ENCODE peak calls at places on chromosomes 4 and X, in nine cellular contexts. D is pancreas, T is SK-N-SH, X is ovary, L is RWPE2, H is PC-3, M is cardiac muscle cell, B is stomach, E is lower lobe of right lung. Z is an unnamed sample. For H3K4me1, the result is how much of the 10 kb centered on the place peaks cover.

GRCh38 chrX:44234541-44234940 is 108.9 kb downstream of the EFHC2 start:
- DNase-seq in D (no peak), E (no peak), B (no peak), T (no peak), M (no peak), H (no peak), X (no peak), L (no peak), Z (no peak)

GRCh38 chr4:125268065-125268755 is 46.5 kb upstream of the FAT4 start:
- DNase-seq in M (no peak), D (no peak), E (no peak), H (no peak), T (no peak), L (no peak), B (no peak), X (no peak), Z (no peak)

GRCh38 chr4:178752954-178753525 is 1310.8 kb upstream of the AGA start:
- DNase-seq in D (no peak), E (no peak), M (no peak), B (no peak), X (no peak), T (no peak), L (no peak), H (no peak), Z (no peak)

GRCh38 chr4:2742081-2742822 is 13.9 kb downstream of the TNIP2 start:
- DNase-seq in H (no peak), D (peak), T (no peak), L (no peak), B (no peak), X (no peak), M (no peak), E (peak), Z (peak)

GRCh38 chrX:42992199-42992943 is 214.4 kb upstream of the PPP1R2C start:
- DNase-seq in D (no peak), E (no peak), B (no peak), H (peak), M (no peak), T (no peak), L (no peak), X (no peak), Z (no peak)

GRCh38 chr4:23333946-23334878 is 555.6 kb downstream of the PPARGC1A start:
- DNase-seq in B (no peak), D (no peak), M (peak), H (peak), X (no peak), L (no peak), E (no peak), T (no peak), Z (no peak)

GRCh38 chr4:100790838-100791615 is 273.2 kb upstream of the EMCN start:
- DNase-seq in M (no peak), L (no peak), H (no peak), E (no peak), D (no peak), X (no peak), B (no peak), T (no peak), Z (no peak)

GRCh38 chr4:24885342-24885741 is 27.5 kb downstream of the CCDC149 start:
- DNase-seq in B (no peak), T (no peak), H (no peak), L (no peak), D (no peak), M (peak), X (no peak), E (no peak), Z (no peak)

GRCh38 chr4:140099993-140100392 is 54.0 kb downstream of the MAML3 start:
- DNase-seq in M (no peak), T (peak), L (no peak), D (no peak), H (peak), X (no peak), E (peak), B (no peak), Z (peak)

GRCh38 chr4:82559735-82560120 is 2.1 kb downstream of the TMEM150C start:
- DNase-seq in B (no peak), M (no peak), X (no peak), L (no peak), D (no peak), T (no peak), H (no peak), E (no peak), Z (no peak)

GRCh38 chrX:108699368-108699767 is 37.0 kb downstream of the IRS4 start:
- DNase-seq in T (peak), E (no peak), M (peak), L (no peak), D (no peak), H (peak), B (no peak), X (no peak), Z (no peak)

GRCh38 chr4:154506253-154506652 is 14.7 kb upstream of the DCHS2 start:
- DNase-seq in T (peak), H (peak), E (no peak), L (no peak), M (peak), B (no peak), D (no peak), X (no peak), Z (no peak)

GRCh38 chrX:110146521-110146920 is 143.6 kb downstream of the TMEM164 start:
- DNase-seq in E (no peak), L (no peak), M (peak), X (peak), D (no peak), T (peak), H (peak), B (no peak), Z (no peak)

GRCh38 chr4:84482564-84483563 is 16.2 kb downstream of the NKX6-1 start:
- DNase-seq in M (peak), L (no peak), B (no peak), H (no peak), T (peak), E (peak), D (peak), X (no peak), Z (peak)

GRCh38 chr4:36414248-36414647 is 132.8 kb downstream of the DTHD1 start:
- DNase-seq in T (no peak), E (no peak), M (no peak), D (no peak), B (no peak), H (peak), X (no peak), L (no peak), Z (no peak)

GRCh38 chrX:145817299-145817665 is 347 bp upstream of the SLITRK2 start:
- DNase-seq in H (no peak), L (no peak), T (no peak), E (no peak), B (no peak), D (peak), M (peak), X (no peak), Z (no peak)

GRCh38 chrX:154715825-154716224 is 35.1 kb downstream of the GAB3 start:
- DNase-seq in X (no peak), B (no peak), M (no peak), H (peak), D (no peak), T (no peak), L (no peak), E (no peak), Z (no peak)
- TF ChIP-seq CTCF in X (no peak), B (no peak), M (no peak), H (peak), D (no peak), T (no peak), L (no peak), E (no peak), Z (no peak)

DNA sequence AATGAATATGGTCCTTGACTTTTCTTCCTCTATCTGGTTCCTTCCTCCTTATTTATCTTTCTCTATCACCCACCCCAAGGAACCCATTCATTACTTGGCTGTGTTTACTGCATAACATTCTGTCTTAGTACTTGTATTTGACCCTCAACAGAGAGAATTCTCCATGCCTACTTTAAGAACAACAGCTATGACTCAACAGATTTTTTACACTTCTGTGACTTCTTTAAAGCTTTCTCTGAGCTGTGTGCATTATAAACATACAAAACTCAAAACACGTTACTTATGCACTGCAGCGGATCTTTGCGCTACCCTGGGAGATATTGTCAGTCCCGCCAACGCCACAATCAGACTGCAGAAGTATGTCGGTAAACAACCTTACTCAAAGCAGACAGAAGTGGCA is 35.2 kb downstream of the PRKX start:
- DNase-seq in E (no peak), T (no peak), B (no peak), X (no peak), M (no peak), L (no peak), H (no peak), D (no peak), Z (no peak)
- H3K4me1 ChIP-seq in E (under half), T (under half), B (under half), X (under half), M (under half), L (under half), H (under half), D (under half), Z (under half)

GRCh38 chrX:25742334-25742733 is 395.8 kb upstream of the MAGEB18 start:
- DNase-seq in T (no peak), H (no peak), D (no peak), L (no peak), M (no peak), E (no peak), B (no peak), X (no peak), Z (no peak)
- TF ChIP-seq CTCF in T (no peak), H (no peak), D (no peak), L (no peak), M (no peak), E (no peak), B (no peak), X (no peak), Z (no peak)

DNA sequence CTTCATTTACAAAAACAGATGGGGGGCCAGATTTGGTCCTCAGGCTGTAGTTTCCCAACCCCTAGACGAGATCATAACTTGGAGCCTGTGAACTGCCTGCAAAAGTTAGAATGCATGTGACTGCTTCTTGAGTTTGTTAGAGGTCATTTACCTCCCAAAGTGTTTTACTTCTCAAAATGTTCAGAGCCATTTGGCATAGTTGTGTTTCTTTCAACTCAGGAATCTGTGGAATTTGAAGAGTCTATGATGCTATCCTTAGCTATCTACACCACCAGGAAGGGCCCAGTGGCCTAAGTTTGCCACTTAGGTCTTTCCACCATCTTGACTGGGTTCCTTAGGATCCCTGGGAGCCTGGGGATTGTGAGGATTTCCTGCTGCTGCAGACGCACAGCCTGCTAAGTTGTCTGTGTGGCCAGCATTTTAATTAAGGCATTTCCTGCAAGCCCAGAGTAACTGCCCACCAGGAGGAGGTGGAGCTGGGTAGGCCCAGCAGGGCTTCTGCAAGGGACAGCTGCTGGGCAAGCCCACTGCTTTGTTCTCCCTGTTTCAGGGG is 53.1 kb downstream of the CCNI start:
- DNase-seq in B (no peak), L (no peak), D (no peak), T (peak), M (peak), E (no peak), H (no peak), X (no peak), Z (no peak)
- H3K4me1 ChIP-seq in B (under half), L (under half), D (under half), T (under half), M (under half), E (under half), H (under half), X (under half), Z (under half)

GRCh38 chr4:149050840-149051239 is 608.6 kb upstream of the NR3C2 start:
- DNase-seq in T (no peak), X (no peak), L (no peak), B (no peak), E (no peak), H (no peak), D (no peak), M (no peak), Z (no peak)
- TF ChIP-seq CTCF in T (no peak), X (no peak), L (no peak), B (no peak), E (no peak), H (no peak), D (no peak), M (no peak), Z (no peak)

DNA sequence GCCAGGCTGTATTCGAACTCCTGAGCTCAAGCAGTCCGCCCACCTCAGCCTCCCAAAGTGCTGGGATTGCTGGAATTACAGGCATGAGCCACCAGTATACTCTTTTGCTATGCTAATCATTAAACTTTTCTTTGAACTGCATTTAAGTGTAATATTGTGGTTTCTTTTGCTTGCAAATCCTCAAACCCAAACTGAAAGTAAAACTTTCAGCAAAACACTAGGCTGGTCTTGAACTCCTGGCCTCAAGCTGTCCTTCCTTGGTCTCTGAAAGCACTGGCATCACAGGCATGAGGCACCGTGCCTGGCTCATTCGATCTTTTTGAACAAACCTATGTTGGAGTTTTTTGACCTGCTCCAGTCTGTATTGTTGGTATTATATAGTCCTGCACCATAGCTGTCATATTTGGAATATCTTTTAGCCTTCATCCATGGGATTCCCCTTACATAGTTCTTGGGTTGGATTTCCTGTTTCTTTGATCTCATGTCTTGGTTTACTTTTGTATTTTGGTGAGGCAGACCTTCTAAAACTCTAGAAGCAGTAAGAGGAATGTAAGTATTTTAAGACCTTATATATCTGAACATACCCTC is 34.1 kb downstream of the MOB1B start:
- DNase-seq in L (no peak), B (no peak), X (no peak), M (no peak), E (no peak), H (no peak), D (no peak), T (no peak), Z (no peak)
- H3K4me1 ChIP-seq in L (under half), B (under half), X (under half), M (under half), E (under half), H (under half), D (under half), T (under half), Z (under half)

GRCh38 chr4:169238445-169238844 is 32.3 kb downstream of the SH3RF1 start:
- DNase-seq in D (no peak), E (no peak), B (no peak), M (peak), T (no peak), L (no peak), H (peak), X (no peak), Z (no peak)

GRCh38 chr4:169234137-169234855 is 36.5 kb downstream of the SH3RF1 start:
- DNase-seq in B (no peak), L (no peak), M (no peak), H (no peak), T (no peak), E (no peak), X (no peak), D (no peak), Z (no peak)

GRCh38 chr4:169241480-169241879 is 29.3 kb downstream of the SH3RF1 start:
- DNase-seq in T (no peak), M (peak), B (no peak), H (no peak), E (no peak), L (no peak), X (peak), D (no peak), Z (no peak)

GRCh38 chr4:169239236-169239905 is 31.4 kb downstream of the SH3RF1 start:
- DNase-seq in T (no peak), D (no peak), X (no peak), B (no peak), E (no peak), L (no peak), M (no peak), H (no peak), Z (no peak)

DNA sequence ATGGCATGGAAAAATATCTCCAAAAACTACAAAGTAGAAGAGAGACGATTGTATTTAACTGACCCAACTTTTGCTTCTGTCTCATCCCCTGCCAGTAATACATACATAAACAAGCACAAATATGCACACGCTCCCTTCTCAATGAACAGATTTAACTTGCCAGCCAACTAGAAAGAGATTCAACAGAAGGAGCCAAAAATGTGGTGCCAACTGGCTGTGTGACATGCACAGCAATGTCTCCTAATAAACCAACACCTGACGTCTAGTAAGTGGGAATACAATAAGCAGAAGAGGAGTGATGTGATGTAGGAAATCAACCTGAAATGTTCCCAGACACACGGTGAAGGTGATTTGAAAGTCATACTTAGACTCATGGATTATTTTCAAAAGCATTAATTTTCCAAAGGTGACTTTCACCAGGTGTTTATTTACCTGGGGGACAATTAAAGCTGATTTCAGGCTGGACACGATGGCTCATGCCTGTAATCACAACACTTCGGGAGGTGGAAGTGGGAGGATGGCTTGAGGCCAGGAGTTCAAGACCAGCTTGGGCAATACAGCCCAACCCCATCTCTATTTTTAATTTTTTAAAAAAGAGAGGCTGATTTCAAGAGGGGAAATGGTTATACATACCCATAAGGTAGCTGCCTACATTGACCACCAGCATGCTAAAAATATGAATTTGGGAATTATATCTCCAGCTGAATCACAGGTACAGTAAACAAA is 33.7 kb downstream of the SH3RF1 start:
- DNase-seq in B (no peak), X (no peak), M (no peak), T (no peak), H (no peak), D (no peak), L (no peak), E (no peak), Z (no peak)
- TF ChIP-seq CTCF in B (no peak), X (no peak), M (no peak), T (no peak), H (no peak), D (no peak), L (no peak), E (no peak), Z (no peak)

GRCh38 chrX:40176979-40177430 is 79.2 kb upstream of the BCOR start:
- DNase-seq in M (no peak), X (peak), B (no peak), E (peak), L (no peak), T (peak), D (no peak), H (no peak), Z (no peak)

GRCh38 chrX:40177489-40177888 is 79.7 kb upstream of the BCOR start:
- DNase-seq in T (no peak), L (no peak), X (no peak), H (peak), B (no peak), D (no peak), M (no peak), E (no peak), Z (no peak)

GRCh38 chrX:40175416-40176255 is 77.9 kb upstream of the BCOR start:
- DNase-seq in X (peak), L (no peak), D (peak), E (peak), M (peak), H (peak), B (peak), T (peak), Z (peak)

GRCh38 chrX:40174594-40175415 is 77.0 kb upstream of the BCOR start:
- DNase-seq in M (peak), L (no peak), H (peak), T (peak), D (peak), X (peak), B (peak), E (peak), Z (peak)

GRCh38 chrX:40176256-40176978 is 78.7 kb upstream of the BCOR start:
- DNase-seq in H (peak), E (peak), L (no peak), B (peak), T (peak), X (peak), M (peak), D (peak), Z (peak)
- H3K4me1 ChIP-seq in H (under half), E (under half), L (under half), B (under half), T (under half), X (under half), M (under half), D (under half), Z (under half)